ENCODE peak calls at places on chromosomes 6 and 20, in ten cellular contexts. One of them, this sample, is unnamed.

GRCh38 chr20:34994509-34995131 is 39.0 kb downstream of the MYH7B start:
- DNase-seq in ovary: no peak
- DNase-seq in HCT116: no peak
- DNase-seq in heart left ventricle: no peak
- DNase-seq in K562: no peak
- DNase-seq in sigmoid colon: no peak
- DNase-seq in IMR-90: no peak
- DNase-seq in H1: no peak
- DNase-seq in adrenal gland: no peak
- DNase-seq in prostate gland: no peak
- DNase-seq in this sample: peak

GRCh38 chr6:122645256-122645655 is 35.1 kb downstream of the PKIB start:
- DNase-seq in ovary: no peak
- DNase-seq in HCT116: no peak
- DNase-seq in heart left ventricle: no peak
- DNase-seq in K562: no peak
- DNase-seq in sigmoid colon: no peak
- DNase-seq in IMR-90: no peak
- DNase-seq in H1: no peak
- DNase-seq in adrenal gland: no peak
- DNase-seq in prostate gland: no peak
- DNase-seq in this sample: no peak

GRCh38 chr6:43759157-43759925 is 10.7 kb upstream of the VEGFA start:
- DNase-seq in ovary: no peak
- DNase-seq in HCT116: no peak
- DNase-seq in heart left ventricle: no peak
- DNase-seq in K562: no peak
- DNase-seq in sigmoid colon: peak
- DNase-seq in IMR-90: no peak
- DNase-seq in H1: no peak
- DNase-seq in adrenal gland: no peak
- DNase-seq in prostate gland: no peak
- DNase-seq in this sample: no peak

GRCh38 chr6:155158044-155158843 is 105.6 kb upstream of the CLDN20 start:
- DNase-seq in ovary: no peak
- DNase-seq in HCT116: no peak
- DNase-seq in heart left ventricle: no peak
- DNase-seq in K562: no peak
- DNase-seq in sigmoid colon: no peak
- DNase-seq in IMR-90: peak
- DNase-seq in H1: no peak
- DNase-seq in adrenal gland: no peak
- DNase-seq in prostate gland: no peak
- DNase-seq in this sample: no peak

GRCh38 chr6:144377586-144377985 is 92.5 kb downstream of the UTRN start:
- DNase-seq in ovary: no peak
- DNase-seq in HCT116: no peak
- DNase-seq in heart left ventricle: no peak
- DNase-seq in K562: no peak
- DNase-seq in sigmoid colon: no peak
- DNase-seq in IMR-90: peak
- DNase-seq in H1: no peak
- DNase-seq in adrenal gland: peak
- DNase-seq in prostate gland: no peak
- DNase-seq in this sample: no peak

GRCh38 chr6:21312118-21312517 is 281.4 kb upstream of the SOX4 start:
- DNase-seq in ovary: no peak
- DNase-seq in HCT116: no peak
- DNase-seq in heart left ventricle: no peak
- DNase-seq in K562: no peak
- DNase-seq in sigmoid colon: no peak
- DNase-seq in IMR-90: no peak
- DNase-seq in H1: no peak
- DNase-seq in adrenal gland: no peak
- DNase-seq in prostate gland: no peak
- DNase-seq in this sample: no peak

GRCh38 chr6:15065603-15066002 is 180.3 kb upstream of the JARID2 start:
- DNase-seq in ovary: no peak
- DNase-seq in HCT116: no peak
- DNase-seq in heart left ventricle: no peak
- DNase-seq in K562: no peak
- DNase-seq in sigmoid colon: no peak
- DNase-seq in IMR-90: peak
- DNase-seq in H1: no peak
- DNase-seq in adrenal gland: no peak
- DNase-seq in prostate gland: no peak
- DNase-seq in this sample: no peak

GRCh38 chr6:90484903-90485302 is 102.0 kb downstream of the MAP3K7 start:
- DNase-seq in ovary: no peak
- DNase-seq in HCT116: no peak
- DNase-seq in heart left ventricle: no peak
- DNase-seq in K562: no peak
- DNase-seq in sigmoid colon: no peak
- DNase-seq in IMR-90: no peak
- DNase-seq in H1: no peak
- DNase-seq in adrenal gland: no peak
- DNase-seq in prostate gland: no peak
- DNase-seq in this sample: no peak

GRCh38 chr6:1313755-1314503 is 2.0 kb downstream of the FOXQ1 start:
- DNase-seq in ovary: no peak
- DNase-seq in HCT116: peak
- DNase-seq in heart left ventricle: no peak
- DNase-seq in K562: no peak
- DNase-seq in sigmoid colon: no peak
- DNase-seq in IMR-90: no peak
- DNase-seq in H1: peak
- DNase-seq in adrenal gland: no peak
- DNase-seq in prostate gland: peak
- DNase-seq in this sample: peak

GRCh38 chr20:62815066-62815991 is 1.5 kb upstream of the COL9A3 start:
- DNase-seq in ovary: no peak
- DNase-seq in HCT116: no peak
- DNase-seq in heart left ventricle: no peak
- DNase-seq in K562: peak
- DNase-seq in sigmoid colon: no peak
- DNase-seq in IMR-90: peak
- DNase-seq in H1: peak
- DNase-seq in adrenal gland: no peak
- DNase-seq in prostate gland: no peak
- DNase-seq in this sample: no peak

GRCh38 chr20:50624351-50625016 is 66.9 kb downstream of the RIPOR3 start:
- DNase-seq in ovary: no peak
- DNase-seq in HCT116: no peak
- DNase-seq in heart left ventricle: no peak
- DNase-seq in K562: no peak
- DNase-seq in sigmoid colon: no peak
- DNase-seq in IMR-90: no peak
- DNase-seq in H1: no peak
- DNase-seq in adrenal gland: no peak
- DNase-seq in prostate gland: peak
- DNase-seq in this sample: peak

GRCh38 chr20:46237736-46238135 is 70.6 kb downstream of the CDH22 start:
- DNase-seq in ovary: no peak
- DNase-seq in HCT116: no peak
- DNase-seq in heart left ventricle: no peak
- DNase-seq in K562: no peak
- DNase-seq in sigmoid colon: no peak
- DNase-seq in IMR-90: no peak
- DNase-seq in H1: no peak
- DNase-seq in adrenal gland: no peak
- DNase-seq in prostate gland: no peak
- DNase-seq in this sample: no peak

GRCh38 chr20:46242390-46242789 is 65.9 kb downstream of the CDH22 start:
- DNase-seq in ovary: no peak
- DNase-seq in HCT116: no peak
- DNase-seq in heart left ventricle: no peak
- DNase-seq in K562: no peak
- DNase-seq in sigmoid colon: no peak
- DNase-seq in IMR-90: no peak
- DNase-seq in H1: no peak
- DNase-seq in adrenal gland: no peak
- DNase-seq in prostate gland: no peak
- DNase-seq in this sample: no peak

GRCh38 chr20:46240881-46241280 is 67.4 kb downstream of the CDH22 start:
- DNase-seq in ovary: no peak
- DNase-seq in HCT116: no peak
- DNase-seq in heart left ventricle: no peak
- DNase-seq in K562: no peak
- DNase-seq in sigmoid colon: no peak
- DNase-seq in IMR-90: no peak
- DNase-seq in H1: no peak
- DNase-seq in adrenal gland: no peak
- DNase-seq in prostate gland: no peak
- DNase-seq in this sample: no peak

GRCh38 chr20:46237221-46237620 is 71.1 kb downstream of the CDH22 start:
- DNase-seq in ovary: no peak
- DNase-seq in HCT116: no peak
- DNase-seq in heart left ventricle: no peak
- DNase-seq in K562: no peak
- DNase-seq in sigmoid colon: no peak
- DNase-seq in IMR-90: no peak
- DNase-seq in H1: no peak
- DNase-seq in adrenal gland: no peak
- DNase-seq in prostate gland: no peak
- DNase-seq in this sample: no peak

GRCh38 chr20:46240065-46240464 is 68.2 kb downstream of the CDH22 start:
- DNase-seq in ovary: no peak
- DNase-seq in HCT116: no peak
- DNase-seq in heart left ventricle: no peak
- DNase-seq in K562: no peak
- DNase-seq in sigmoid colon: no peak
- DNase-seq in IMR-90: no peak
- DNase-seq in H1: no peak
- DNase-seq in adrenal gland: no peak
- DNase-seq in prostate gland: no peak
- DNase-seq in this sample: no peak
- H3K4me3 ChIP-seq in ovary: no peak
- H3K4me3 ChIP-seq in HCT116: no peak
- H3K4me3 ChIP-seq in heart left ventricle: no peak
- H3K4me3 ChIP-seq in K562: no peak
- H3K4me3 ChIP-seq in sigmoid colon: no peak
- H3K4me3 ChIP-seq in IMR-90: no peak
- H3K4me3 ChIP-seq in H1: no peak
- H3K4me3 ChIP-seq in adrenal gland: no peak
- H3K4me3 ChIP-seq in prostate gland: no peak
- H3K4me3 ChIP-seq in this sample: no peak

DNA sequence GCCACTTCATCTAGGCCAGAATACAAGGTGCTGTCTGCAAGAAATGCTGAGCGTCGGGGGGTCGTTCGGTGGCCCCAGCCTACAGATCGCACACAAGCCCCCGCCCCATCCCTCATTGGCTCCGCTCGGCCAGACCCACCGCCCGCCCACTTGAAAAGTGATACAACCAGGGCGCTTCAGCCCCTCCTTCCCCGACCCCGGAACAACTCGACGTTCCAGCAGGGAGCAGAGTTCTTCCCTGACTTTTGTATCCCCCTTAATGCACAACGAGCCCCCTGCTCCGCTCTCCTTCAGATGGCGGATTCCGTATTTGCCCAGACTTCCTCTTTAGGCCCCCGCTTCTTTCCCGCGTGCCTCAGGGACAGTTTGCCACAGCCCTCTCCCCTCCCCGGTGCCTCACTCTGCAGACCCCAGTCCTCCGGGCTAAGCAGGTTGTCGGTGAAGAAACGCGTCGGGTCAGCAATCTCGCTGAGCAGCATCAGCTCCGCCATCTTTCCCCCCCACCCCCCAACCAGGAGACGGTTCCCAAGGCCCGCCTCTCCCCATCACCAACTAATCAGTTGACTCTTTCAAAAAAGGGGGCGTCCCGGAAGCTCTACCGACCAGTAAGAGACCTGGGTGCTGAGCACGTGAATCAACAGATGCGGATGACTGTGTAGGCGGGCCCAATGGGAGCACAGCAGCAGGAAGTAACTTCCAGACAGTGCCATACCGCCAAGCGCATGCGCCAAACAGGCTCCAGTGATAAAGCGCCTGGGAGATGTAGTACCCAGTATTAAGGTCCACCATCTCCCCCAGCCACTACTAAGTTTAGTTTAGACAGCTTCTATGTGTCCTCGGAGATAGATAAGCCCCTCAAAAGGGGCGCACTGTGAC is at the start of gene ATF6B:
- DNase-seq in ovary: peak
- DNase-seq in HCT116: peak
- DNase-seq in heart left ventricle: peak
- DNase-seq in K562: peak
- DNase-seq in sigmoid colon: peak
- DNase-seq in IMR-90: peak
- DNase-seq in H1: peak
- DNase-seq in adrenal gland: peak
- DNase-seq in prostate gland: peak
- DNase-seq in this sample: peak
- TF ChIP-seq POLR2A in ovary: peak
- TF ChIP-seq POLR2A in HCT116: no peak
- TF ChIP-seq POLR2A in heart left ventricle: no peak
- TF ChIP-seq POLR2A in K562: peak
- TF ChIP-seq POLR2A in sigmoid colon: peak
- TF ChIP-seq POLR2A in IMR-90: peak
- TF ChIP-seq POLR2A in H1: peak
- TF ChIP-seq POLR2A in adrenal gland: peak
- TF ChIP-seq POLR2A in prostate gland: peak
- TF ChIP-seq POLR2A in this sample: peak

DNA sequence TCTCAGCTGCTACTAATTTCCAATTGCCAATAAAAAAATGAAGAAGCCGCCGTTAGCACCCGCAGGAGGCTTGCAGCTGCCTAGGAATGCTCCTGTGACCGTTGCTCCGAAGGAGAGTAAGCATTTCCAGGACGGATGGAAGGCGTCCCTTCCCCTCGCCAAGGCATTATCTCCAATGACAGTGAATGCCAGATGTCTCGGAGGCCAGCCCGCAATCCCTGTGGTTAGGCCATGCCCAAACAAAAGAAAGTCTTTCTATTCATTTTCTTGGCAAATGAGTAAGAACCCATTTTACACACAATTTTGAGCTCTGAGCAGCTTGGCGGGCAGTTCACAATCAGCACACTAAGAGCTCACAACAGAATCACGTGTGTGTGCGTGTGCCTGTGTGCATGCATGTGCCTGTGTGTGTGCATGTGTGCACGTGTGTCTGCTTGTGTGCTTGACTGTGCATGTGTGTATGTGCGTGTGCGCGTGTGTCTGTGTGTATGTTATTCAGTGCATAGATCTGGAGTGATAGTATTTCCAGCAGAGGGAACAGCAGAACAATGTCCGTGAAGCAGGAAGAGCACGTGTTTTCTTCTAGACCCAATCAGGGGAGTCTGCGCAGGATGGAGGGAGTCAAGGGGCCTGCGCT is 301.3 kb downstream of the SMOC2 start:
- DNase-seq in ovary: no peak
- DNase-seq in HCT116: no peak
- DNase-seq in heart left ventricle: no peak
- DNase-seq in K562: no peak
- DNase-seq in sigmoid colon: no peak
- DNase-seq in IMR-90: no peak
- DNase-seq in H1: no peak
- DNase-seq in adrenal gland: no peak
- DNase-seq in prostate gland: no peak
- DNase-seq in this sample: no peak
- H3K4me3 ChIP-seq in ovary: no peak
- H3K4me3 ChIP-seq in HCT116: no peak
- H3K4me3 ChIP-seq in heart left ventricle: no peak
- H3K4me3 ChIP-seq in K562: no peak
- H3K4me3 ChIP-seq in sigmoid colon: no peak
- H3K4me3 ChIP-seq in IMR-90: no peak
- H3K4me3 ChIP-seq in H1: no peak
- H3K4me3 ChIP-seq in adrenal gland: no peak
- H3K4me3 ChIP-seq in prostate gland: no peak
- H3K4me3 ChIP-seq in this sample: no peak

GRCh38 chr20:59084041-59084841 is 41.7 kb upstream of the PRELID3B start:
- DNase-seq in ovary: peak
- DNase-seq in HCT116: no peak
- DNase-seq in heart left ventricle: peak
- DNase-seq in K562: no peak
- DNase-seq in sigmoid colon: no peak
- DNase-seq in IMR-90: no peak
- DNase-seq in H1: no peak
- DNase-seq in adrenal gland: no peak
- DNase-seq in prostate gland: peak
- DNase-seq in this sample: peak
- TF ChIP-seq POLR2A in ovary: no peak
- TF ChIP-seq POLR2A in HCT116: no peak
- TF ChIP-seq POLR2A in heart left ventricle: no peak
- TF ChIP-seq POLR2A in K562: no peak
- TF ChIP-seq POLR2A in sigmoid colon: no peak
- TF ChIP-seq POLR2A in IMR-90: no peak
- TF ChIP-seq POLR2A in H1: no peak
- TF ChIP-seq POLR2A in adrenal gland: no peak
- TF ChIP-seq POLR2A in prostate gland: no peak
- TF ChIP-seq POLR2A in this sample: no peak

This sample was measured in right lobe of liver.